ENCODE peak calls at places on chromosomes 4 and X, in eight cellular contexts. F, T, Y, P, S, C, O and Q are unnamed samples.

GRCh38 chr4:85637778-85638177 is 162.8 kb downstream of the ARHGAP24 start:
- DNase-seq in F (no peak), T (no peak), Y (no peak), P (no peak), S (no peak), C (no peak), O (no peak), Q (no peak)

GRCh38 chrX:34654939-34655338 is 2.1 kb downstream of the TMEM47 start:
- DNase-seq in F (peak), T (no peak), Y (no peak), P (no peak), S (no peak), C (no peak), O (no peak), Q (no peak)

GRCh38 chr4:4555916-4556315 is 14.1 kb upstream of the STX18 start:
- DNase-seq in F (peak), T (no peak), Y (peak), P (no peak), S (no peak), C (no peak), O (no peak), Q (no peak)

GRCh38 chrX:2677764-2678163 is 13.3 kb upstream of the CD99 start:
- DNase-seq in F (peak), T (peak), Y (peak), P (peak), S (no peak), C (no peak), O (no peak), Q (no peak)

GRCh38 chr4:10546-10870 is 42.6 kb upstream of the ZNF595 start:
- DNase-seq in F (no peak), T (no peak), Y (peak), P (no peak), S (no peak), C (no peak), O (no peak), Q (peak)

GRCh38 chr4:97646997-97647396 is 496.3 kb downstream of the STPG2 start:
- DNase-seq in F (no peak), T (no peak), Y (no peak), P (peak), S (no peak), C (peak), O (no peak), Q (no peak)

GRCh38 chrX:53882331-53882730 is 161.9 kb downstream of the PHF8 start:
- DNase-seq in F (peak), T (peak), Y (peak), P (peak), S (no peak), C (peak), O (no peak), Q (no peak)

GRCh38 chrX:54076903-54077302 is 32.6 kb upstream of the PHF8 start:
- DNase-seq in F (peak), T (peak), Y (no peak), P (no peak), S (no peak), C (no peak), O (no peak), Q (no peak)

GRCh38 chrX:21738145-21738949 is 19.6 kb downstream of the SMPX start:
- DNase-seq in F (no peak), T (no peak), Y (peak), P (peak), S (no peak), C (no peak), O (no peak), Q (no peak)

GRCh38 chrX:96183843-96184242 is 500.8 kb upstream of the DIAPH2 start:
- DNase-seq in F (peak), T (peak), Y (peak), P (peak), S (no peak), C (no peak), O (no peak), Q (no peak)

GRCh38 chrX:17654116-17654515 is 83.2 kb upstream of the SCML1 start:
- DNase-seq in F (no peak), T (no peak), Y (no peak), P (no peak), S (peak), C (no peak), O (peak), Q (no peak)

GRCh38 chrX:110964761-110965160 is 131.2 kb upstream of the PAK3 start:
- DNase-seq in F (no peak), T (no peak), Y (no peak), P (no peak), S (no peak), C (no peak), O (no peak), Q (no peak)

GRCh38 chr4:184583738-184584502 is 65.3 kb downstream of the CASP3 start:
- DNase-seq in F (no peak), T (no peak), Y (no peak), P (no peak), S (peak), C (no peak), O (no peak), Q (peak)

GRCh38 chr4:112523764-112524505 is 8.0 kb upstream of the NEUROG2 start:
- DNase-seq in F (peak), T (no peak), Y (no peak), P (peak), S (peak), C (no peak), O (peak), Q (peak)

GRCh38 chr4:94583938-94584641 is 132.3 kb downstream of the PDLIM5 start:
- DNase-seq in F (no peak), T (no peak), Y (no peak), P (no peak), S (no peak), C (no peak), O (no peak), Q (no peak)

GRCh38 chrX:151082077-151082948 is 94.1 kb upstream of the GPR50 start:
- DNase-seq in F (peak), T (peak), Y (peak), P (peak), S (peak), C (peak), O (peak), Q (peak)

GRCh38 chrX:154805696-154806091 is 409 bp upstream of the MPP1 start:
- DNase-seq in F (peak), T (no peak), Y (peak), P (no peak), S (no peak), C (no peak), O (no peak), Q (no peak)